ENCODE peak calls at places on chromosomes 7 and 10, in ten cellular contexts. N is HCT116, V is HCEC 1CT, Y is NCI-H1417, U is amniotic stem cell, M is GM19239, O is nucleus accumbens, I is dorsolateral prefrontal cortex, F is SHP77, S is pancreas. L is an unnamed sample.

GRCh38 chr7:137990251-137990901 is 11.5 kb downstream of the CREB3L2 start:
- DNase-seq in I (no peak), V (peak), U (peak), Y (no peak), M (no peak), F (no peak), O (no peak), N (no peak), S (no peak), L (peak)

GRCh38 chr10:32948451-32948850 is 9.6 kb downstream of the ITGB1 start:
- DNase-seq in M (no peak), S (no peak), Y (no peak), F (no peak), V (no peak), U (no peak), O (no peak), N (peak), I (no peak), L (no peak)

GRCh38 chr7:150715293-150715692 is 1.1 kb upstream of the GIMAP1 start:
- DNase-seq in V (no peak), M (no peak), I (no peak), Y (no peak), U (no peak), S (no peak), F (no peak), O (no peak), N (no peak), L (no peak)

GRCh38 chr10:132112611-132113010 is 46.9 kb downstream of the JAKMIP3 start:
- DNase-seq in I (peak), M (no peak), O (no peak), U (no peak), V (no peak), Y (no peak), F (no peak), S (no peak), N (no peak), L (no peak)

GRCh38 chr7:150716368-150716767 is at the start of gene GIMAP1:
- DNase-seq in S (no peak), Y (no peak), I (no peak), U (no peak), F (no peak), O (no peak), M (peak), N (no peak), V (no peak), L (no peak)

GRCh38 chr7:67725437-67725836 is 728.8 kb downstream of the TYW1 start:
- DNase-seq in M (no peak), N (no peak), I (no peak), U (no peak), S (no peak), O (no peak), Y (no peak), F (no peak), V (no peak), L (no peak)

GRCh38 chr7:23404546-23405239 is 65.6 kb downstream of the IGF2BP3 start:
- DNase-seq in V (no peak), U (no peak), I (no peak), Y (peak), O (no peak), N (no peak), F (no peak), S (no peak), M (no peak), L (no peak)

GRCh38 chr7:154978045-154978444 is 24.9 kb downstream of the PAXIP1 start:
- DNase-seq in V (no peak), M (no peak), Y (no peak), S (no peak), U (no peak), F (no peak), O (no peak), I (no peak), N (no peak), L (no peak)

GRCh38 chr7:21251166-21251806 is 176.6 kb upstream of the SP4 start:
- DNase-seq in U (no peak), S (peak), Y (peak), V (no peak), I (no peak), M (no peak), O (no peak), F (peak), N (no peak), L (peak)

GRCh38 chr10:13019280-13019679 is 17.8 kb upstream of the CCDC3 start:
- DNase-seq in I (no peak), Y (no peak), F (no peak), S (no peak), N (no peak), M (no peak), O (no peak), U (no peak), V (no peak), L (no peak)

GRCh38 chr10:96673318-96674099 is 46.8 kb downstream of the PIK3AP1 start:
- DNase-seq in U (no peak), S (peak), N (no peak), I (no peak), V (no peak), M (peak), Y (no peak), F (no peak), O (no peak), L (peak)

GRCh38 chr10:117601716-117602115 is 59.2 kb downstream of the EMX2 start:
- DNase-seq in I (no peak), S (no peak), U (no peak), F (no peak), V (no peak), Y (no peak), M (no peak), N (no peak), O (no peak), L (no peak)

L was measured in kidney tubule cell.